ENCODE peak calls at places on chromosomes 16 and 17, in six cellular contexts. One of them, this sample, is unnamed.

GRCh38 chr17:38417210-38417951 is 10.9 kb upstream of the ARHGAP23 start:
- DNase-seq in effector memory CD8-positive, alpha-beta T cell: no peak
- DNase-seq in NCI-H774: no peak
- DNase-seq in left lung: no peak
- DNase-seq in C1 segment of cervical spinal cord: no peak
- DNase-seq in HEK293T: no peak
- DNase-seq in this sample: no peak

GRCh38 chr17:55530064-55530463 is 18.8 kb upstream of the SMIM36 start:
- DNase-seq in effector memory CD8-positive, alpha-beta T cell: no peak
- DNase-seq in NCI-H774: no peak
- DNase-seq in left lung: no peak
- DNase-seq in C1 segment of cervical spinal cord: no peak
- DNase-seq in HEK293T: no peak
- DNase-seq in this sample: no peak

GRCh38 chr17:80818871-80819270 is 172.8 kb upstream of the CHMP6 start:
- DNase-seq in effector memory CD8-positive, alpha-beta T cell: no peak
- DNase-seq in NCI-H774: no peak
- DNase-seq in left lung: no peak
- DNase-seq in C1 segment of cervical spinal cord: no peak
- DNase-seq in HEK293T: no peak
- DNase-seq in this sample: no peak

GRCh38 chr17:68591583-68591982 is 9.6 kb downstream of the FAM20A start:
- DNase-seq in effector memory CD8-positive, alpha-beta T cell: no peak
- DNase-seq in NCI-H774: peak; percentile 64
- DNase-seq in left lung: no peak
- DNase-seq in C1 segment of cervical spinal cord: no peak
- DNase-seq in HEK293T: no peak
- DNase-seq in this sample: no peak

GRCh38 chr16:4944333-4945281 is 7.7 kb upstream of the PPL start:
- DNase-seq in effector memory CD8-positive, alpha-beta T cell: no peak
- DNase-seq in NCI-H774: peak; percentile 69
- DNase-seq in left lung: peak; percentile 90
- DNase-seq in C1 segment of cervical spinal cord: no peak
- DNase-seq in HEK293T: peak; percentile 54
- DNase-seq in this sample: peak; percentile 97

GRCh38 chr17:9522074-9522473 is 53.5 kb downstream of the STX8 start:
- DNase-seq in effector memory CD8-positive, alpha-beta T cell: no peak
- DNase-seq in NCI-H774: no peak
- DNase-seq in left lung: no peak
- DNase-seq in C1 segment of cervical spinal cord: no peak
- DNase-seq in HEK293T: peak; percentile 31
- DNase-seq in this sample: peak; percentile 23

GRCh38 chr17:66276328-66276937 is 26.0 kb upstream of the PRKCA start:
- DNase-seq in effector memory CD8-positive, alpha-beta T cell: no peak
- DNase-seq in NCI-H774: no peak
- DNase-seq in left lung: no peak
- DNase-seq in C1 segment of cervical spinal cord: no peak
- DNase-seq in HEK293T: no peak
- DNase-seq in this sample: no peak

GRCh38 chr17:35218901-35219300 is 24.0 kb upstream of the SLFN5 start:
- DNase-seq in effector memory CD8-positive, alpha-beta T cell: no peak
- DNase-seq in NCI-H774: no peak
- DNase-seq in left lung: no peak
- DNase-seq in C1 segment of cervical spinal cord: no peak
- DNase-seq in HEK293T: no peak
- DNase-seq in this sample: no peak

GRCh38 chr16:73126453-73126853 is 78.5 kb upstream of the ZFHX3 start:
- DNase-seq in effector memory CD8-positive, alpha-beta T cell: no peak
- DNase-seq in NCI-H774: no peak
- DNase-seq in left lung: peak; percentile 35
- DNase-seq in C1 segment of cervical spinal cord: no peak
- DNase-seq in HEK293T: no peak
- DNase-seq in this sample: no peak

GRCh38 chr16:26889751-26890150 is 177.0 kb upstream of the C16orf82 start:
- DNase-seq in effector memory CD8-positive, alpha-beta T cell: no peak
- DNase-seq in NCI-H774: no peak
- DNase-seq in left lung: no peak
- DNase-seq in C1 segment of cervical spinal cord: no peak
- DNase-seq in HEK293T: no peak
- DNase-seq in this sample: no peak

GRCh38 chr17:4175921-4176802 is 33.2 kb downstream of the CYB5D2 start:
- DNase-seq in effector memory CD8-positive, alpha-beta T cell: peak; percentile 26
- DNase-seq in NCI-H774: no peak
- DNase-seq in left lung: no peak
- DNase-seq in C1 segment of cervical spinal cord: no peak
- DNase-seq in HEK293T: no peak
- DNase-seq in this sample: peak; percentile 46

GRCh38 chr17:29840884-29841283 is 89.1 kb downstream of the SSH2 start:
- DNase-seq in effector memory CD8-positive, alpha-beta T cell: no peak
- DNase-seq in NCI-H774: no peak
- DNase-seq in left lung: no peak
- DNase-seq in C1 segment of cervical spinal cord: no peak
- DNase-seq in HEK293T: no peak
- DNase-seq in this sample: no peak

GRCh38 chr16:11175850-11176341 is 80.1 kb downstream of the SOCS1 start:
- DNase-seq in effector memory CD8-positive, alpha-beta T cell: no peak
- DNase-seq in NCI-H774: no peak
- DNase-seq in left lung: no peak
- DNase-seq in C1 segment of cervical spinal cord: no peak
- DNase-seq in HEK293T: no peak
- DNase-seq in this sample: no peak

GRCh38 chr16:67966549-67967182 is 1.8 kb downstream of the SLC12A4 start:
- DNase-seq in effector memory CD8-positive, alpha-beta T cell: no peak
- DNase-seq in NCI-H774: no peak
- DNase-seq in left lung: peak; percentile 56
- DNase-seq in C1 segment of cervical spinal cord: no peak
- DNase-seq in HEK293T: no peak
- DNase-seq in this sample: peak; percentile 63

GRCh38 chr17:64448665-64449512 is at the start of gene MILR1:
- DNase-seq in effector memory CD8-positive, alpha-beta T cell: no peak
- DNase-seq in NCI-H774: no peak
- DNase-seq in left lung: peak; percentile 61
- DNase-seq in C1 segment of cervical spinal cord: peak; percentile 9
- DNase-seq in HEK293T: no peak
- DNase-seq in this sample: no peak

GRCh38 chr16:69073181-69073669 is 32.2 kb upstream of the HAS3 start:
- DNase-seq in effector memory CD8-positive, alpha-beta T cell: no peak
- DNase-seq in NCI-H774: no peak
- DNase-seq in left lung: no peak
- DNase-seq in C1 segment of cervical spinal cord: no peak
- DNase-seq in HEK293T: no peak
- DNase-seq in this sample: peak; percentile 95

GRCh38 chr17:7767425-7768021 is 50.0 kb downstream of the DNAH2 start:
- DNase-seq in effector memory CD8-positive, alpha-beta T cell: no peak
- DNase-seq in NCI-H774: no peak
- DNase-seq in left lung: no peak
- DNase-seq in C1 segment of cervical spinal cord: no peak
- DNase-seq in HEK293T: no peak
- DNase-seq in this sample: no peak

GRCh38 chr17:10022416-10022815 is 117.3 kb upstream of the RCVRN start:
- DNase-seq in effector memory CD8-positive, alpha-beta T cell: no peak
- DNase-seq in NCI-H774: no peak
- DNase-seq in left lung: no peak
- DNase-seq in C1 segment of cervical spinal cord: no peak
- DNase-seq in HEK293T: no peak
- DNase-seq in this sample: no peak

GRCh38 chr17:4073983-4074830 is 68.6 kb downstream of the ZZEF1 start:
- DNase-seq in effector memory CD8-positive, alpha-beta T cell: no peak
- DNase-seq in NCI-H774: no peak
- DNase-seq in left lung: peak; percentile 41
- DNase-seq in C1 segment of cervical spinal cord: peak; percentile 7
- DNase-seq in HEK293T: no peak
- DNase-seq in this sample: no peak

GRCh38 chr17:56681561-56682266 is 88.2 kb downstream of the NOG start:
- DNase-seq in effector memory CD8-positive, alpha-beta T cell: no peak
- DNase-seq in NCI-H774: no peak
- DNase-seq in left lung: no peak
- DNase-seq in C1 segment of cervical spinal cord: no peak
- DNase-seq in HEK293T: no peak
- DNase-seq in this sample: peak; percentile 73

GRCh38 chr16:1291576-1291974 is 17.9 kb upstream of the UBE2I start:
- DNase-seq in effector memory CD8-positive, alpha-beta T cell: no peak
- DNase-seq in NCI-H774: no peak
- DNase-seq in left lung: no peak
- DNase-seq in C1 segment of cervical spinal cord: no peak
- DNase-seq in HEK293T: no peak
- DNase-seq in this sample: peak; percentile 74

GRCh38 chr16:19400709-19401108 is 17.0 kb upstream of the TMC5 start:
- DNase-seq in effector memory CD8-positive, alpha-beta T cell: no peak
- DNase-seq in NCI-H774: no peak
- DNase-seq in left lung: no peak
- DNase-seq in C1 segment of cervical spinal cord: no peak
- DNase-seq in HEK293T: peak; percentile 18
- DNase-seq in this sample: no peak

GRCh38 chr17:3989156-3989886 is 25.1 kb upstream of the ATP2A3 start:
- DNase-seq in effector memory CD8-positive, alpha-beta T cell: no peak
- DNase-seq in NCI-H774: no peak
- DNase-seq in left lung: no peak
- DNase-seq in C1 segment of cervical spinal cord: no peak
- DNase-seq in HEK293T: no peak
- DNase-seq in this sample: no peak

GRCh38 chr16:88468289-88469129 is 15.4 kb downstream of the ZFPM1 start:
- DNase-seq in effector memory CD8-positive, alpha-beta T cell: no peak
- DNase-seq in NCI-H774: no peak
- DNase-seq in left lung: no peak
- DNase-seq in C1 segment of cervical spinal cord: peak; percentile 17
- DNase-seq in HEK293T: peak; percentile 66
- DNase-seq in this sample: no peak

GRCh38 chr17:38428643-38429371 is 543 bp downstream of the ARHGAP23 start:
- DNase-seq in effector memory CD8-positive, alpha-beta T cell: no peak
- DNase-seq in NCI-H774: no peak
- DNase-seq in left lung: peak; percentile 60
- DNase-seq in C1 segment of cervical spinal cord: peak; percentile 76
- DNase-seq in HEK293T: no peak
- DNase-seq in this sample: peak; percentile 90

GRCh38 chr16:77406680-77407079 is 28.2 kb downstream of the ADAMTS18 start:
- DNase-seq in effector memory CD8-positive, alpha-beta T cell: no peak
- DNase-seq in NCI-H774: no peak
- DNase-seq in left lung: no peak
- DNase-seq in C1 segment of cervical spinal cord: no peak
- DNase-seq in HEK293T: no peak
- DNase-seq in this sample: peak; percentile 4

GRCh38 chr17:45992175-45992574 is 6.9 kb upstream of the STH start:
- DNase-seq in effector memory CD8-positive, alpha-beta T cell: no peak
- DNase-seq in NCI-H774: no peak
- DNase-seq in left lung: no peak
- DNase-seq in C1 segment of cervical spinal cord: peak; percentile 39
- DNase-seq in HEK293T: no peak
- DNase-seq in this sample: no peak

GRCh38 chr17:44267818-44268490 is at the start of gene SLC4A1:
- DNase-seq in effector memory CD8-positive, alpha-beta T cell: no peak
- DNase-seq in NCI-H774: no peak
- DNase-seq in left lung: no peak
- DNase-seq in C1 segment of cervical spinal cord: no peak
- DNase-seq in HEK293T: no peak
- DNase-seq in this sample: no peak

GRCh38 chr17:49963277-49963625 is 5.7 kb upstream of the DLX4 start:
- DNase-seq in effector memory CD8-positive, alpha-beta T cell: no peak
- DNase-seq in NCI-H774: no peak
- DNase-seq in left lung: no peak
- DNase-seq in C1 segment of cervical spinal cord: no peak
- DNase-seq in HEK293T: no peak
- DNase-seq in this sample: no peak

GRCh38 chr16:27634781-27635180 is 84.8 kb downstream of the KATNIP start:
- DNase-seq in effector memory CD8-positive, alpha-beta T cell: no peak
- DNase-seq in NCI-H774: no peak
- DNase-seq in left lung: no peak
- DNase-seq in C1 segment of cervical spinal cord: no peak
- DNase-seq in HEK293T: no peak
- DNase-seq in this sample: no peak

GRCh38 chr17:38798614-38799500 is 499 bp downstream of the PIP4K2B start:
- DNase-seq in effector memory CD8-positive, alpha-beta T cell: peak; percentile 51
- DNase-seq in NCI-H774: no peak
- DNase-seq in left lung: peak; percentile 63
- DNase-seq in C1 segment of cervical spinal cord: peak; percentile 41
- DNase-seq in HEK293T: peak; percentile 26
- DNase-seq in this sample: peak; percentile 52

GRCh38 chr16:13120557-13120956 is 219.2 kb downstream of the SHISA9 start:
- DNase-seq in effector memory CD8-positive, alpha-beta T cell: no peak
- DNase-seq in NCI-H774: no peak
- DNase-seq in left lung: no peak
- DNase-seq in C1 segment of cervical spinal cord: no peak
- DNase-seq in HEK293T: no peak
- DNase-seq in this sample: no peak

This sample was measured in SW480.